ENCODE peak calls at places on chromosomes 4 and X, in five cellular contexts. V, R, U, T and B are unnamed samples.

GRCh38 chr4:122540827-122541226 is 80.0 kb downstream of the IL21 start:
- DNase-seq in U (no peak), T (no peak), V (no peak), R (no peak), B (no peak)

GRCh38 chr4:84677093-84677492 is 94.2 kb downstream of the CDS1 start:
- DNase-seq in T (no peak), V (no peak), U (no peak), R (no peak), B (no peak)

GRCh38 chr4:681736-682451 is 7.1 kb downstream of the SLC49A3 start:
- DNase-seq in U (peak), V (peak), T (no peak), R (peak), B (no peak)

GRCh38 chrX:65488496-65488895 is 46.1 kb downstream of the LAS1L start:
- DNase-seq in T (no peak), U (no peak), R (no peak), V (no peak), B (no peak)

GRCh38 chrX:72045552-72046277 is 86.0 kb downstream of the RTL5 start:
- DNase-seq in V (no peak), U (no peak), R (peak), T (no peak), B (no peak)

GRCh38 chr4:97910005-97910404 is 233.3 kb downstream of the STPG2 start:
- DNase-seq in R (peak), U (no peak), V (no peak), T (peak), B (no peak)

GRCh38 chr4:137609693-137610450 is 77.6 kb upstream of the PCDH18 start:
- DNase-seq in R (peak), T (no peak), V (no peak), U (no peak), B (no peak)

GRCh38 chr4:157223446-157223845 is 2.9 kb downstream of the GRIA2 start:
- DNase-seq in T (no peak), U (no peak), V (no peak), R (no peak), B (no peak)

GRCh38 chr4:44931720-44932119 is 205.4 kb upstream of the GNPDA2 start:
- DNase-seq in V (no peak), T (no peak), R (no peak), U (no peak), B (no peak)

GRCh38 chr4:25863347-25863784 is 578 bp upstream of the SEL1L3 start:
- DNase-seq in T (no peak), R (peak), U (no peak), V (no peak), B (no peak)

GRCh38 chrX:56766554-56767412 is 37.7 kb downstream of the NBDY start:
- DNase-seq in U (no peak), R (no peak), V (no peak), T (no peak), B (no peak)

GRCh38 chr4:39151120-39151713 is 31.1 kb upstream of the WDR19 start:
- DNase-seq in R (no peak), U (peak), V (no peak), T (no peak), B (no peak)

GRCh38 chr4:153523941-153524386 is 57.8 kb downstream of the TMEM131L start:
- DNase-seq in T (no peak), R (no peak), V (no peak), U (no peak), B (no peak)

DNA sequence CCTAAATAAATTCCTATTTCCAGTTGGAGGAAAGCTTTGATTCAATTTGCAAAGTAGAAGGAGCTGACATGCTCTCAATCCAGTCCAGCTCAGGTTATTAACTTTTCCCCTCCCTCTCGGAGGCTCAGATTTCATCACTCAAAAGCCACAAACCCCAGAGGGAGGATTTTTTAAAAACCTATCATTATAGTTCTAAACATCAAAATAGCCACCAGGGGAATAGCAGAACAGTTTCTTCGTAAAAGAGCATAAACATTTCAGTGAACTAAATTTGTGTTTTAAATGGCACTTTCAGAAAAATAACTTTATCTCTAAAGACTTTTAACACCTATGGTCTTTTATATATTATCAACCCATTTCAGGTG is 8.8 kb downstream of the GPRIN3 start:
- DNase-seq in R (no peak), U (peak), V (no peak), T (no peak), B (no peak)
- TF ChIP-seq CTCF in R (no peak), U (no peak), V (no peak), T (no peak), B (no peak)

DNA sequence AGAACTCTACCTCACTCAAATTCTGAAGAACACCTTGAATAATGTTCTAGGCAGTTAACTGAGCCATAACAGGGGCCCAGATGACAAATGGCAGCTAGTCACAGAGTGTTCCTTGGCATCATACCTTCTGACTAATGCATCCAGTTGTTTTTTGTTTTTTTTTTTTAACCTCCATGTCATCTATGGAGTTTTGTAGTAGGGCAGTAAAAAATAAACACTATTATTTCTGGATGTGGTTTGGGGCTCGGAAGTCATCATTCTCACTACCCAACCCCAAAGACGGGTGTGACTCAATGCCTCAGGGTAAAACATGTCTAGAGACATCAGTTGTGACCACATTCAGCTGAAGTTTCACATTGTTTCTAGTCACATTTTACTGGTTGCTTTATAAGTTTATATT is 31.2 kb upstream of the MCF2 start:
- DNase-seq in U (no peak), R (no peak), T (no peak), V (no peak), B (no peak)
- TF ChIP-seq POLR2AphosphoS5 in U (no peak), R (no peak), T (no peak), V (no peak), B (no peak)

GRCh38 chr4:133147922-133148689 is 988 bp upstream of the PCDH10 start:
- DNase-seq in U (no peak), T (no peak), V (no peak), R (peak), B (no peak)
- TF ChIP-seq REST in U (no peak), T (no peak), V (no peak), R (no peak), B (no peak)

DNA sequence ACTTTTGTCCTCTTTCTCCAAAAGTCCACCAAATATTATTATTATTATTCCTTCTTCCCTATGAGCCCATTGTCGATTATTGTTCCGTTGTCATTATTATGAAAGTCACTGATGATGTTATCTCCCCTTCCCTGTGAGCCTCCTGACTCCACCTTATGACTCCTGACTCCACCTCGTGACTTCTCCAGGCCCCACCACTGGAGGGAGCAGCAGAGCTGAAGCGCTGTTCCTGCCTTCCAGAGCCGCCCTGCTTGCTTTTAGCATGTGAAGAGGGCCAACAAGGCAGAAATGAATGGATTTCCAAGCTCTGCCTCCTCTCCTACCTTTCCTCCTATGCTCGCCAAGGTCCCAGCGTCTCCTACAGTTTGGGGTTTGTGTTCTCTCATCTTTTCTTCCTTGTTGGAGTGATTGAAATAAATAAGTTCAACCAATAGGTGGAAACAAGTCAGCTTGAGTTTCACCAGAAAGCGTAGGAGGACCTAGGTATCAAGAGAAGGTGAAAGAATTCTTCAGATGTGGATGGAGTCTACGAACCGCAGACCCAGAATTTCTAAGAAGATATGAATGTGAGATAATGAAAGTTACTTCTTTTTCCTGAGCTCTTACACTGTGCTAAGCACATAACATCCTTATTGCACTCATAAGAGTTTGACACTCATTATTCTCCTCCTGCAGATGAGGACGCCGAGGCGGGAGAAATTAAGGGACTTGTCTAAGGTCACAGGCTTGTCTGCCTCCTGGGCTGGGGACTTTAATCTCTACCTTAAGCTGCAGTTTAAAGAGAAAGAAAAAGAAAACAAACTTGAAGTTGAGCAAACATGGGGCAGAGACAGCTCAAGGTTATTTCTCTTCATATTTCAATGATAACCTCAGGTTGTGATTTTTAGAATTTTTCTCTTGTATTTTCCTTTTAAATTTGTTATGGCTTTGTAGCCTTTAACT is 26.1 kb downstream of the IGSF1 start:
- DNase-seq in T (peak), R (peak), U (peak), V (peak), B (no peak)
- TF ChIP-seq CTCF in T (peak), R (peak), U (no peak), V (peak), B (peak)

DNA sequence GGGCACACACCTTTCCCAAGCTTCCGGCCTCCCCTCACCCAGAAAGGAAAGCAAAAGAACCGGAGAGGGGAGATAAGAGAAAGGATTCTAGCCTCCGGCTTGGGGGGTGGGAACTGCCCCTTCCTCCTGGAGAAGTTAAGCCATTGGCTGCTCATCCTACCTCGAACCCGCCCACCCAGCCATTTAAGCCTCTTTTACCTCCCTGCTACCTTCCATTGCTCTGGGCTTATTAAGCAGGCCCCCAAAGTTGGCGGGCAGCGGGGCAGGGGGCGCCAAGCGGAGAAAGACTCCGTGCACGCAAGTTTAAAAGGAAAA is 2.3 kb downstream of the MAML3 start:
- DNase-seq in U (peak), V (peak), T (peak), R (peak), B (no peak)
- TF ChIP-seq POLR2AphosphoS5 in U (peak), V (no peak), T (peak), R (peak), B (peak)

GRCh38 chr4:112517067-112517588 is 1.1 kb upstream of the NEUROG2 start:
- DNase-seq in V (no peak), U (no peak), T (no peak), R (peak), B (no peak)
- TF ChIP-seq REST in V (no peak), U (no peak), T (no peak), R (no peak), B (no peak)

GRCh38 chr4:20760053-20760452 is 59.8 kb downstream of the PACRGL start:
- DNase-seq in R (peak), U (peak), T (no peak), V (no peak), B (no peak)
- TF ChIP-seq CTCF in R (peak), U (no peak), T (no peak), V (peak), B (peak)

DNA sequence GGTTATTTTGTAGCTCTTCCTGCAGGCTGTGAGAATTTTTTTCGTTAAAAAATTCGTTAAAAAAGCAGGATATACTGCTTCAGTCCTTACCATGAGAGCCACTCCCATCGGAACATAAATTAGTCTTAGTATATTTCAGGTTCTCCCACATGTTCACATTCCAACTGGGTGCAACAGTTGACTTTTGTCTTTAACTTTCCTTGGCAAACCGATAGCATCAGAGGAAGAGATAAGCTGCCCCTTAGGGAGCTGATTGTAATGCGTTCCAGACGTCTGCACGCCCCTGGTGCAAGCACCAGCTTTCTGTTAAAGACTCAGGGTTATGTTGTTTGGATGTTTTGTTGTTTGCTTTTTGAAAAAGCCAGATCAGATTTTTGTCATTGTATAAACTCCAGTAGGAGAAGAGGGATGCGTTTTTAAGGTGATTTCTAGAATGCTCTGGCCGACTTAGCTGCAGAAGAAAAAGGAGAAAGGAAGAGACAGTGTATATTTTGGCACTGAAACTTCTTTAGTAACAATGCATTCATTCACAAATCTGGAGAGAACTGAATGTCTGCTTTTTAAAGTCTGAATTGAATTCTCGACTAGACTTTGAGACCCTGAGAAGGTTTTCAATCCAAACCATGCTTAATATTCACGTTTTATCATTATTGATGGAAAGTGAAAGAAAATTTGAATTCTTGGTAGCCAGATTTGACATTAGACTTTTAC is 160.9 kb downstream of the CBR4 start:
- DNase-seq in R (peak), U (no peak), V (no peak), T (no peak), B (no peak)
- TF ChIP-seq POLR2AphosphoS5 in R (no peak), U (no peak), V (no peak), T (no peak), B (no peak)

DNA sequence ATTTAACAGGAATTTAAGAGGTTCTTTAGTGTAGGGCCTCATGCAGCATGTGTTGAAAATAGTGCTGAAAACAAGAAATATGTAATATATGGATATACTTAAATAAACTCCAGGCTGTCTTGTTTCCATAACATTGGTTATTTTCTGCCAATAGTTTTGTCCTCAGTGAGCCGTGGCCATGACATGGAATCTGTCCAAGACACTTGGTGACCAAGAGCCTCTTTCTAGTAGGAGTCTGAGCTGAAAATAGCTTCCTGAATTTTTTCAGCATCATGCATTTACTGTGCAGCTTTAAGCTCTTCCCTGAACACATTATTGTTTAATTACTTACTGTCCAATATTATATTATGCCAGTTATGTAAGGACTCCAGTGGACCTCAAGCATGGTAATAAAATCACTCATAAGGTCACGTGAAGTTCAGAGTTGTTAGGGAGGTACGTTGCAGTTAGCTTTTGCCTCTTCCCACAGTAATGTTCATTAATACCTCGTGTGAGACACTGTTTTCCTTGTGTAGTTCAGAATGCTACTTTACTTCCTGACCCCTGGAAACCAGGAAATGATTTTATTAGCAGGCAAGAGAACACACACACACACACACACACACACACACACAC is 488.2 kb downstream of the GRID2 start:
- DNase-seq in T (no peak), V (no peak), U (no peak), R (no peak), B (no peak)
- TF ChIP-seq REST in T (no peak), V (no peak), U (no peak), R (no peak), B (no peak)